ENCODE peak calls at places on chromosomes 5 and 9, in six cellular contexts. G is H4; K is activated CD4-positive, CD25-positive, alpha-beta regulatory T cell treated with anti-CD3 and anti-CD28 coated beads, Interleukin-2, amount 50 U/mL, for 72 hours; J is H1; D is stimulated activated naive CD8-positive, alpha-beta T cell treated with anti-CD3 and anti-CD28 coated beads, Interleukin-15, amount 100 ng/mL, for 72 hours; N is stimulated activated CD8-positive, alpha-beta memory T cell treated with anti-CD3 and anti-CD28 coated beads, Interleukin-4, amount 100 ng/mL, for 4 hours. W is an unnamed sample.
A peak's percentile ranks its signal among the peaks of the same experiment; 100 is the strongest.

GRCh38 chr5:133420440-133421301 is 191.7 kb downstream of the FSTL4 start:
- DNase-seq in G (no peak), K (no peak), J (no peak), D (no peak), N (no peak), W (no peak)

GRCh38 chr5:110752953-110753352 is 14.1 kb downstream of the SLC25A46 start:
- DNase-seq in G (no peak), K (no peak), J (no peak), D (peak; percentile 34), N (no peak), W (no peak)

GRCh38 chr9:36714161-36714560 is 141.5 kb downstream of the MELK start:
- DNase-seq in G (no peak), K (no peak), J (no peak), D (no peak), N (no peak), W (no peak)

GRCh38 chr5:95134326-95134725 is 150.6 kb downstream of the MCTP1 start:
- DNase-seq in G (no peak), K (no peak), J (no peak), D (no peak), N (no peak), W (no peak)

GRCh38 chr5:37417347-37417746 is 38.2 kb downstream of the WDR70 start:
- DNase-seq in G (peak; percentile 18), K (no peak), J (no peak), D (no peak), N (no peak), W (no peak)

GRCh38 chr5:8906303-8906967 is 639.4 kb downstream of the SEMA5A start:
- DNase-seq in G (peak; percentile 83), K (no peak), J (no peak), D (no peak), N (no peak), W (no peak)

GRCh38 chr9:98022447-98022846 is 34.1 kb upstream of the NANS start:
- DNase-seq in G (no peak), K (no peak), J (no peak), D (no peak), N (no peak), W (no peak)

GRCh38 chr9:27468450-27469110 is 55.5 kb upstream of the IFNK start:
- DNase-seq in G (peak; percentile 33), K (no peak), J (no peak), D (no peak), N (no peak), W (no peak)

GRCh38 chr5:147874910-147875367 is 3.6 kb upstream of the SCGB3A2 start:
- DNase-seq in G (no peak), K (no peak), J (no peak), D (no peak), N (no peak), W (no peak)

GRCh38 chr5:80763211-80763610 is 108.4 kb upstream of the DHFR start:
- DNase-seq in G (no peak), K (no peak), J (no peak), D (no peak), N (no peak), W (no peak)

GRCh38 chr9:132283863-132284262 is 70.9 kb downstream of the SETX start:
- DNase-seq in G (no peak), K (no peak), J (no peak), D (no peak), N (no peak), W (no peak)

GRCh38 chr5:73446631-73447233 is 1.8 kb downstream of the FOXD1 start:
- DNase-seq in G (no peak), K (no peak), J (no peak), D (no peak), N (no peak), W (no peak)